ENCODE peak calls at places on chromosomes 6 and 20, in four cellular contexts. One of them, this sample, is unnamed.

GRCh38 chr6:139311826-139312225 is 20.0 kb upstream of the TXLNB start:
- DNase-seq in H1: no peak
- DNase-seq in K562: no peak
- DNase-seq in HepG2: no peak
- DNase-seq in this sample: no peak

GRCh38 chr6:103784117-103784516 is 1075.6 kb downstream of the HACE1 start:
- DNase-seq in H1: no peak
- DNase-seq in K562: no peak
- DNase-seq in HepG2: no peak
- DNase-seq in this sample: peak; percentile 16

GRCh38 chr20:4813839-4814695 is 92.4 kb downstream of the PRND start:
- DNase-seq in H1: no peak
- DNase-seq in K562: no peak
- DNase-seq in HepG2: no peak
- DNase-seq in this sample: no peak

GRCh38 chr6:35026434-35027222 is 114.5 kb downstream of the TCP11 start:
- DNase-seq in H1: no peak
- DNase-seq in K562: no peak
- DNase-seq in HepG2: no peak
- DNase-seq in this sample: no peak

GRCh38 chr6:31076611-31077010 is 35.8 kb downstream of the C6orf15 start:
- DNase-seq in H1: no peak
- DNase-seq in K562: no peak
- DNase-seq in HepG2: no peak
- DNase-seq in this sample: no peak

GRCh38 chr6:162882817-162883481 is 155.2 kb downstream of the PACRG start:
- DNase-seq in H1: no peak
- DNase-seq in K562: no peak
- DNase-seq in HepG2: peak; percentile 16
- DNase-seq in this sample: no peak

GRCh38 chr6:166008441-166009369 is 158.9 kb downstream of the TBXT start:
- DNase-seq in H1: peak; percentile 70
- DNase-seq in K562: no peak
- DNase-seq in HepG2: no peak
- DNase-seq in this sample: peak; percentile 50

GRCh38 chr20:18254615-18255014 is 33.7 kb upstream of the ZNF133 start:
- DNase-seq in H1: no peak
- DNase-seq in K562: no peak
- DNase-seq in HepG2: no peak
- DNase-seq in this sample: no peak

GRCh38 chr6:37101991-37102298 is 68.0 kb upstream of the PIM1 start:
- DNase-seq in H1: no peak
- DNase-seq in K562: no peak
- DNase-seq in HepG2: no peak
- DNase-seq in this sample: no peak

GRCh38 chr6:77015350-77015749 is 447.9 kb downstream of the HTR1B start:
- DNase-seq in H1: no peak
- DNase-seq in K562: no peak
- DNase-seq in HepG2: no peak
- DNase-seq in this sample: no peak

GRCh38 chr6:7112741-7113313 is 5.1 kb downstream of the RREB1 start:
- DNase-seq in H1: no peak
- DNase-seq in K562: no peak
- DNase-seq in HepG2: peak; percentile 69
- DNase-seq in this sample: peak; percentile 15

GRCh38 chr20:11378252-11378651 is 539.4 kb upstream of the BTBD3 start:
- DNase-seq in H1: no peak
- DNase-seq in K562: no peak
- DNase-seq in HepG2: no peak
- DNase-seq in this sample: no peak

GRCh38 chr20:47427746-47428145 is 71.2 kb upstream of the ZMYND8 start:
- DNase-seq in H1: no peak
- DNase-seq in K562: no peak
- DNase-seq in HepG2: no peak
- DNase-seq in this sample: no peak

GRCh38 chr20:21780528-21780927 is 75.1 kb downstream of the PAX1 start:
- DNase-seq in H1: no peak
- DNase-seq in K562: no peak
- DNase-seq in HepG2: no peak
- DNase-seq in this sample: no peak

GRCh38 chr6:29532320-29532951 is 27.1 kb downstream of the UBD start:
- DNase-seq in H1: peak; percentile 39
- DNase-seq in K562: no peak
- DNase-seq in HepG2: no peak
- DNase-seq in this sample: no peak

GRCh38 chr6:138086573-138087196 is 20.5 kb downstream of the PERP start:
- DNase-seq in H1: no peak
- DNase-seq in K562: no peak
- DNase-seq in HepG2: peak; percentile 95
- DNase-seq in this sample: peak; percentile 17

GRCh38 chr20:23293689-23294088 is 56.9 kb upstream of the NXT1 start:
- DNase-seq in H1: no peak
- DNase-seq in K562: no peak
- DNase-seq in HepG2: no peak
- DNase-seq in this sample: no peak

GRCh38 chr6:17490724-17491123 is 97.3 kb downstream of the CAP2 start:
- DNase-seq in H1: peak; percentile 30
- DNase-seq in K562: no peak
- DNase-seq in HepG2: no peak
- DNase-seq in this sample: no peak

GRCh38 chr20:25250508-25250907 is 2.6 kb downstream of the PYGB start:
- DNase-seq in H1: no peak
- DNase-seq in K562: no peak
- DNase-seq in HepG2: no peak
- DNase-seq in this sample: no peak

GRCh38 chr6:121309768-121310473 is 24.4 kb downstream of the TBC1D32 start:
- DNase-seq in H1: no peak
- DNase-seq in K562: no peak
- DNase-seq in HepG2: no peak
- DNase-seq in this sample: no peak

GRCh38 chr6:16903470-16903869 is 142.2 kb upstream of the ATXN1 start:
- DNase-seq in H1: no peak
- DNase-seq in K562: no peak
- DNase-seq in HepG2: no peak
- DNase-seq in this sample: no peak

GRCh38 chr6:170227521-170227983 is 63.3 kb downstream of the DLL1 start:
- DNase-seq in H1: no peak
- DNase-seq in K562: no peak
- DNase-seq in HepG2: no peak
- DNase-seq in this sample: no peak

GRCh38 chr6:157278171-157278570 is 45.1 kb downstream of the TMEM242 start:
- DNase-seq in H1: no peak
- DNase-seq in K562: no peak
- DNase-seq in HepG2: no peak
- DNase-seq in this sample: no peak

GRCh38 chr6:38603966-38604365 is 35.8 kb downstream of the BTBD9 start:
- DNase-seq in H1: no peak
- DNase-seq in K562: no peak
- DNase-seq in HepG2: no peak
- DNase-seq in this sample: no peak

GRCh38 chr6:104186836-104187235 is 672.9 kb downstream of the HACE1 start:
- DNase-seq in H1: no peak
- DNase-seq in K562: no peak
- DNase-seq in HepG2: no peak
- DNase-seq in this sample: no peak

GRCh38 chr20:24245093-24245492 is 224.3 kb upstream of the SYNDIG1 start:
- DNase-seq in H1: no peak
- DNase-seq in K562: no peak
- DNase-seq in HepG2: no peak
- DNase-seq in this sample: no peak

GRCh38 chr6:111361648-111362047 is 121.4 kb downstream of the REV3L start:
- DNase-seq in H1: no peak
- DNase-seq in K562: peak; percentile 20
- DNase-seq in HepG2: peak; percentile 39
- DNase-seq in this sample: peak; percentile 49

DNA sequence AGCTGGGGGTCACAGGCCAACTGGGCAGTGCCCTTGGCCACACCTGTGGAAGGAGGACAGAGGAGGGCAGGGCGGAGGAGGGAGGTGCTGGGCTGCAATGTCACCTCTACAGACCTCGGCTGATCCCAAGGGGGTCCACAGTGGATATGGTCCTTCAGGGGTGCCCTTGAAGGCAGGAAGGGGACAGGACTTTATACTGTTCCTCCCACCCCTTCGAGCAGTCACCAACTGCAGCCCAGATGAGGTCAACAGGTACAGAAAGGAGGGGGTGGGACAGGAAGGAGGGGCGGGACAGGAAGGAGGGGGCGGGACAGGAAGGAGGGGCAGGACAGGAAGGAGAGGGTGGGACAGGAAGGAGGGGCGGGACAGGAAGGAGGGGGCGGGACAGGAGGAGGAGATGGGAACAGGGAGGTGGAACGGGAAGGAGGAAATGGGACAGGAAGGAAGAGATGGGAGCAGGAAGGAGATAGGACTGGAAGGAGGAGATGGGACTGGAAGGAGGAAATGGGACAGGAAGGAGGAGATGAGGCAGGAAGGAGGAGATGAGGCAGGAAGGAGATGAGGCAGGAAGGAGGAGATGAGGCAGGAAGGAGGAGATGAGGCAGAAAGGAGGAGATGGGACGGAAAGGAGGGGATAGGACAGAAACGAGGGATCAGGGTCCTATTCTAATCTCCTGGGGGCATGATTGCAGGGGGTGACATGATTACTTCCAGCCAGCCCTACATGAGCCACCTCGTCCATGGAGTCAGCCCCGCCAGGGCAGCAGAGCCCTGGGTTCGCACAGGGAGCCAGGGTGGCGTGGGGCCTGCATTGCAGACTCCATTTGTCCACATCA is 19.4 kb upstream of the MRGBP start:
- DNase-seq in H1: no peak
- DNase-seq in K562: peak; percentile 88
- DNase-seq in HepG2: peak; percentile 58
- DNase-seq in this sample: no peak
- TF ChIP-seq SP1 in H1: no peak
- TF ChIP-seq SP1 in K562: no peak
- TF ChIP-seq SP1 in HepG2: no peak
- TF ChIP-seq SP1 in this sample: peak; percentile 31

GRCh38 chr20:60228255-60228654 is 270.0 kb downstream of the CDH26 start:
- DNase-seq in H1: no peak
- DNase-seq in K562: no peak
- DNase-seq in HepG2: no peak
- DNase-seq in this sample: no peak
- TF ChIP-seq JUN in H1: no peak
- TF ChIP-seq JUN in K562: no peak
- TF ChIP-seq JUN in HepG2: no peak
- TF ChIP-seq JUN in this sample: no peak

DNA sequence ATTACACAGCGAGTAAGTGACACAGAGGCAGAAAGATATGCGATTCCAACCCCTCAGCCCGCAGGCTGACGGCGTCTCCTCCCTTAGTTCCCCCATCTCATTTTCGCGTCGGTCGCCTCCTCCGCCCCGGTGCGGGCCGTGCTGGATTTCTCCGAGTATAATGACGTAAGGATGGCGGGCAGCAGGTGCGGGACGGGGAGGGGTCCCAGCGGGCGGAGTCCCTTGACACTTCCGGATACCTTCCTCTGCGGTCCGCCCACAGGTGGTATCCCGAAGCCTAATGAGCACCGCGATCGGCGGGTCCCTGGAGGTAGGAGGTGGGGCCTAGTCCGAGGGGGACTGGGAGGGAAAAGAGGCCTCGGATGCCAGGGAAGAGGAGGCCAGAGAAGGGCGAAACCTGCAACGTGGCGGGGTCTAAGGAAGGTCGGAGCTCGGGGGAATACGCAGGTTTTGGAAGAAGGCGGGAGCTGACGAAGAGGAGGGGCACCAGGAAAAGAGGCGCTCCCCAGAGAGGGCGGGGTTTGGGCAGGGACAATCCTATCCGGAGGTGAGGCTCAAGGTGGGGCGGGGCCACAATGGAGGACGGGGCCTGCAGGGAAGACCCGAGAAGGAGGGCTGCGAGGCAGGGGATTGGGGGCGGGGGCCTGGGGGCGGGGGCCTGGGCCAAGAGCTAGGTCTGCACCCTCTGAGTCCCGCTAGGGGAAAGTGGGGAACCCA is 3.6 kb downstream of the PRSS16 start:
- DNase-seq in H1: peak; percentile 96
- DNase-seq in K562: peak; percentile 97
- DNase-seq in HepG2: no peak
- DNase-seq in this sample: peak; percentile 99
- TF ChIP-seq SP1 in H1: no peak
- TF ChIP-seq SP1 in K562: peak; percentile 10
- TF ChIP-seq SP1 in HepG2: no peak
- TF ChIP-seq SP1 in this sample: no peak

DNA sequence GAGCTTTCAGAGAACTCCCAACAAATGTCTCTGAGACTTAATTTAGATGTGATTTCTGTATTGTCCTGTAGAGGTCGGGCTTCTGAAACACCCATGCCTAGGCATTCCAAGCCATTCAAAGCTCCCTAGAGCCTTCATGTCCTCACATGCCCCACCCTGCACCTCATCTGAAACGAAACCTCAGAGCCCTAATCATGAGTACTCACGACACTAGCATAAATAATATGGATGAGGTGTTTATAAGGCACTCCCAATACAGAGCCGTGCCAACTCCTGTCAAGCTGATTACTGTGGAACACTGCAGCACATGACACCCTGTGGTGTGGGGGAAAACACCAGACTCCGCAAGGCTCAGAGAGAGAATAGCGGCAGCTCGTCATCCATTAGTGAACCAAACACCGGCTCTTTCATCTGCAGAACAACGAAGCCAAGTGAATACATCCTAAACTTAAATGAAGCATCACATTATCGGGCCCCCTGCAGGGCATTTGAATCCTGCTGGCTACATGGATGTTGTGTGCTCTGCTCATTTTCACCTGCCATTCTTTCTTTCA is 83.8 kb downstream of the FNDC1 start:
- DNase-seq in H1: peak; percentile 54
- DNase-seq in K562: peak; percentile 62
- DNase-seq in HepG2: peak; percentile 52
- DNase-seq in this sample: peak; percentile 25
- TF ChIP-seq JUN in H1: no peak
- TF ChIP-seq JUN in K562: no peak
- TF ChIP-seq JUN in HepG2: no peak
- TF ChIP-seq JUN in this sample: no peak